ENCODE peak calls at places on chromosomes 3 and 15, in six cellular contexts. X is stimulated activated CD8-positive, alpha-beta memory T cell treated with anti-CD3 and anti-CD28 coated beads, Interleukin-15, amount 100 ng/mL, for 4 hours; N is adrenal gland; J is C1 segment of cervical spinal cord; M is KBM-7; H is RWPE1. R is an unnamed sample.

GRCh38 chr15:59329570-59330350 is 42.9 kb downstream of the MYO1E start:
- DNase-seq in J (no peak), H (no peak), X (no peak), N (no peak), M (no peak), R (no peak)

GRCh38 chr3:116339441-116340028 is 105.8 kb downstream of the LSAMP start:
- DNase-seq in M (peak; percentile 47), N (peak; percentile 25), H (no peak), X (no peak), J (no peak), R (no peak)

GRCh38 chr3:71784914-71785593 is at the start of gene PROK2:
- DNase-seq in M (no peak), N (no peak), X (peak; percentile 13), J (peak; percentile 4), H (peak; percentile 3), R (no peak)

GRCh38 chr15:90097475-90097874 is 4.8 kb downstream of the IDH2 start:
- DNase-seq in H (no peak), N (no peak), M (no peak), J (no peak), X (no peak), R (no peak)

GRCh38 chr15:63329567-63330350 is 51.9 kb downstream of the CA12 start:
- DNase-seq in M (no peak), N (no peak), X (no peak), H (no peak), J (no peak), R (peak; percentile 75)

GRCh38 chr3:21670386-21670785 is 80.6 kb downstream of the ZNF385D start:
- DNase-seq in J (no peak), X (no peak), M (no peak), H (no peak), N (no peak), R (no peak)

GRCh38 chr15:48696627-48697312 is 51.3 kb upstream of the FBN1 start:
- DNase-seq in M (peak; percentile 14), H (no peak), N (no peak), J (no peak), X (no peak), R (no peak)

GRCh38 chr15:58015565-58015964 is 49.9 kb downstream of the ALDH1A2 start:
- DNase-seq in M (no peak), X (no peak), H (no peak), N (no peak), J (no peak), R (no peak)

GRCh38 chr3:15693340-15693739 is 91.8 kb downstream of the BTD start:
- DNase-seq in H (no peak), N (no peak), J (no peak), M (no peak), X (no peak), R (no peak)

GRCh38 chr15:52645916-52646315 is 33.3 kb downstream of the ATOSA start:
- DNase-seq in N (no peak), H (no peak), J (no peak), M (no peak), X (no peak), R (no peak)

GRCh38 chr3:178245385-178245778 is 290.9 kb upstream of the KCNMB2 start:
- DNase-seq in H (no peak), X (no peak), N (peak; percentile 8), M (no peak), J (no peak), R (no peak)

GRCh38 chr15:99440551-99441426 is 125.0 kb upstream of the MEF2A start:
- DNase-seq in J (no peak), M (no peak), H (no peak), N (no peak), X (no peak), R (peak; percentile 86)

GRCh38 chr15:98416222-98416835 is 232.0 kb upstream of the IGF1R start:
- DNase-seq in N (no peak), J (no peak), X (no peak), M (no peak), H (no peak), R (no peak)

GRCh38 chr3:119937229-119937628 is 155.3 kb downstream of the NR1I2 start:
- DNase-seq in H (no peak), N (no peak), M (peak; percentile 22), J (no peak), X (peak; percentile 4), R (no peak)

GRCh38 chr3:99199021-99199420 is 297.5 kb upstream of the DCBLD2 start:
- DNase-seq in H (no peak), N (no peak), M (no peak), J (no peak), X (no peak), R (no peak)

GRCh38 chr3:129228891-129229585 is 20.4 kb upstream of the COPG1 start:
- DNase-seq in H (peak; percentile 50), M (no peak), J (no peak), X (no peak), N (no peak), R (no peak)

GRCh38 chr3:52195823-52196331 is 2.1 kb upstream of the ALAS1 start:
- DNase-seq in H (no peak), X (no peak), J (no peak), N (no peak), M (no peak), R (no peak)